ENCODE peak calls at places on chromosome 19, in six cellular contexts. J is mucosa of descending colon, Y is NCI-H1048, M is SHP77, X is cardiac muscle cell, P is hepatic stellate cell. H is an unnamed sample.

GRCh38 chr19:42531313-42531712 is 3.0 kb upstream of the CEACAM1 start:
- DNase-seq in J (no peak), P (no peak), X (no peak), Y (no peak), M (no peak), H (no peak)

GRCh38 chr19:54473071-54473941 is at the start of gene CDC42EP5:
- DNase-seq in P (peak), J (peak), Y (no peak), M (no peak), X (peak), H (no peak)

GRCh38 chr19:12090807-12091206 is 26.3 kb downstream of the ZNF844 start:
- DNase-seq in P (peak), M (peak), X (peak), Y (no peak), J (peak), H (no peak)

GRCh38 chr19:8511573-8512101 is 2.3 kb downstream of the ZNF414 start:
- DNase-seq in J (peak), M (no peak), X (no peak), P (no peak), Y (no peak), H (no peak)

GRCh38 chr19:6392219-6393073 is 518 bp downstream of the GTF2F1 start:
- DNase-seq in P (no peak), J (no peak), Y (no peak), X (no peak), M (no peak), H (no peak)

GRCh38 chr19:33624586-33625153 is 2.9 kb downstream of the CHST8 start:
- DNase-seq in Y (no peak), M (no peak), P (no peak), X (no peak), J (no peak), H (no peak)

GRCh38 chr19:32675720-32676185 is at the start of gene RGS9BP:
- DNase-seq in P (peak), M (peak), X (peak), Y (peak), J (peak), H (no peak)

GRCh38 chr19:2602391-2603181 is 99.9 kb downstream of the GNG7 start:
- DNase-seq in P (peak), M (no peak), J (peak), X (peak), Y (no peak), H (no peak)

GRCh38 chr19:38319421-38320258 is at the start of gene KCNK6:
- DNase-seq in P (peak), M (peak), X (peak), J (peak), Y (no peak), H (no peak)

GRCh38 chr19:57773488-57773887 is 4.0 kb downstream of the ZNF586 start:
- DNase-seq in J (no peak), M (no peak), P (no peak), X (no peak), Y (no peak), H (no peak)

GRCh38 chr19:5448374-5448773 is 6.8 kb upstream of the ZNRF4 start:
- DNase-seq in Y (no peak), X (no peak), J (no peak), P (no peak), M (no peak), H (no peak)

H was measured in iPS DF 19.7.